ENCODE peak calls at places on chromosomes 11 and 22, in six cellular contexts. E, J, D, V, K and G are unnamed samples.
A peak's percentile ranks its signal among the peaks of the same experiment; 100 is the strongest.

GRCh38 chr22:35629406-35630234 is 12.5 kb upstream of the MB start:
- DNase-seq in K (no peak), V (peak; percentile 48), D (no peak), J (peak; percentile 75), E (peak; percentile 93), G (peak; percentile 64)

GRCh38 chr22:43253839-43254238 is 66.9 kb upstream of the TTLL12 start:
- DNase-seq in J (no peak), V (no peak), K (no peak), D (no peak), E (no peak), G (no peak)

GRCh38 chr11:77747381-77747969 is 73.0 kb downstream of the RSF1 start:
- DNase-seq in K (no peak), J (no peak), V (no peak), D (no peak), E (no peak), G (no peak)

GRCh38 chr11:8768625-8769333 is 86.2 kb downstream of the RPL27A start:
- DNase-seq in E (peak; percentile 59), D (peak; percentile 62), V (peak; percentile 63), K (no peak), J (no peak), G (no peak)

GRCh38 chr11:78217650-78218541 is 29.2 kb downstream of the USP35 start:
- DNase-seq in D (no peak), J (no peak), V (no peak), E (peak; percentile 77), K (no peak), G (no peak)

GRCh38 chr11:47533690-47534135 is 19.2 kb downstream of the CELF1 start:
- DNase-seq in E (no peak), V (no peak), K (no peak), J (no peak), D (no peak), G (no peak)

GRCh38 chr22:27461470-27461869 is 340.1 kb downstream of the MN1 start:
- DNase-seq in E (no peak), V (no peak), K (no peak), J (no peak), D (no peak), G (no peak)

GRCh38 chr22:47193606-47194316 is 431.3 kb downstream of the TBC1D22A start:
- DNase-seq in K (peak; percentile 15), V (no peak), E (peak; percentile 79), J (no peak), D (no peak), G (no peak)

GRCh38 chr11:75424396-75424795 is 8.6 kb downstream of the KLHL35 start:
- DNase-seq in D (no peak), K (no peak), J (no peak), E (no peak), V (no peak), G (no peak)

GRCh38 chr22:31609716-31610115 is 52.3 kb downstream of the PISD start:
- DNase-seq in D (no peak), K (peak; percentile 9), E (no peak), V (no peak), J (no peak), G (no peak)

GRCh38 chr11:26201411-26201810 is 130.5 kb upstream of the ANO3 start:
- DNase-seq in D (no peak), J (no peak), K (no peak), E (no peak), V (no peak), G (no peak)

GRCh38 chr22:38193580-38193979 is 8.2 kb upstream of the MAFF start:
- DNase-seq in D (peak; percentile 46), K (no peak), J (no peak), E (no peak), V (peak; percentile 38), G (no peak)

GRCh38 chr22:43471606-43472135 is 59.9 kb downstream of the MPPED1 start:
- DNase-seq in K (no peak), E (no peak), D (no peak), J (no peak), V (no peak), G (no peak)

GRCh38 chr22:30150212-30150611 is 69.9 kb downstream of the HORMAD2 start:
- DNase-seq in V (no peak), K (no peak), J (no peak), D (no peak), E (no peak), G (no peak)

GRCh38 chr11:16989554-16989953 is 24.7 kb downstream of the PLEKHA7 start:
- DNase-seq in K (no peak), D (no peak), E (no peak), V (no peak), J (no peak), G (no peak)

GRCh38 chr22:44944891-44945600 is 64.8 kb downstream of the PHF21B start:
- DNase-seq in K (no peak), D (no peak), E (no peak), J (no peak), V (no peak), G (no peak)

GRCh38 chr11:59154585-59154984 is 11.9 kb downstream of the FAM111A start:
- DNase-seq in J (no peak), V (no peak), K (no peak), D (no peak), E (no peak), G (no peak)

GRCh38 chr22:27554841-27555456 is 246.6 kb downstream of the MN1 start:
- DNase-seq in E (no peak), K (no peak), J (no peak), D (no peak), V (no peak), G (no peak)

GRCh38 chr11:121090145-121090721 is 10.8 kb upstream of the TECTA start:
- DNase-seq in J (no peak), E (no peak), D (no peak), V (no peak), K (no peak), G (no peak)

GRCh38 chr11:57499413-57499982 is 16.0 kb downstream of the SLC43A1 start:
- DNase-seq in V (peak; percentile 98), E (peak; percentile 99), J (peak; percentile 83), K (peak; percentile 70), D (peak; percentile 98), G (peak; percentile 90)

GRCh38 chr11:100827934-100828661 is 141.0 kb downstream of the ARHGAP42 start:
- DNase-seq in J (no peak), V (peak; percentile 12), E (no peak), K (no peak), D (no peak), G (peak; percentile 5)

DNA sequence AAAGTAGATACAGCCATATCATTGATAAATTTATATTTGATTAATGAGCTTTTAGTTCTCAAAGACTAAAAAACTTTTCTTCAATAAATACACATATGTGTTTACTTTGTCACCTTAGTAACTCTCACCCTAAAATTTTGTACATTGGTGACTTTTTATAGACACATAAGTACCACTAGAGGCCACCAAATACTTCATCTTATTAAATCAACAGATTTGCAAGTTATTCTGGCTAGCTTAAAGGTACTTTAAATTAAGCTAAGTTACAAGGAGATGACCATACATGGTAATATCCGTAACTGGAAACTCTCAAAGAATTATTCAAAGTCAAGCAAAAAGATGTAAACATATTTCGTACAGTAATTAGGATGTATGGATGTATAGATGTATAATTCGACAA is 112.2 kb downstream of the SBF2 start:
- DNase-seq in D (no peak), V (no peak), J (peak; percentile 27), K (no peak), E (no peak), G (peak; percentile 6)
- TF ChIP-seq CTCF in D (peak; percentile 42), V (peak; percentile 31), J (no peak), K (no peak), E (no peak), G (no peak)

DNA sequence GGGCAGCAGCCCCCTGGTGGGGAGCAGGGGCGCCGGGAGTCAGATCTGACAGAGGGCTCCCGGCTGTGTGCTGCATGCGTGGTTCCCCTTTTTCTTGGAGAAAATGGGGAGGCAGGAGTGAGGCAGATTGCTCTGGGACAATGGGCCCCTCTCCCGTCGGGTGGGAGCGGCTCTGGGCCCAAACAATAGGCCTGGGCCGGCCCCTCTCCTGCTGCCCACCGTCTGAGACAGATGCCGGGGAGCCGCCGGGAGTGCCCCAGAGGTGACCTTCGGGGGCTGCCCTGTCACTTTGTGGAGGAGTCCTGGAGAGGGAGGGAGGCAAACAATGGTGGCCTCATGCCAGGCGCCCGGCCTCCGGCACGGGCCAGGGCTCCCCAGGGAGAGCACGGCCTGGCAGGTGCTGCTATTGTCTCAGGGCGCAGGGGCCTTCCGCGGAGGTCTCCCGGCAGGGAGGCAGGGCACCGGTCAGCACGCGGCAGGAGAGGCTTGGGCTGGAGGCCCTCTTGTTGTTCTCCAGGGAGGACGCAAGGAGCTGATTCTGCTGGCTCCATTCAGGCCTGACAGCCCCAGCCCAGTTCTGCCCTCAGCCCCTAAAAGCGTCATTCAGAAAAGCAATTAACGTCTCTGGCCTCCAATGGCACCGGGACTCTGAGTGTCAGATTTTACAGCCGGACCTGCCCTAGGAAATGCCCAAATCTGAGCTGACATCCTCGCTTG is 44.8 kb downstream of the SMIM38 start:
- DNase-seq in K (peak; percentile 9), D (peak; percentile 48), J (no peak), V (peak; percentile 35), E (peak; percentile 53), G (no peak)
- TF ChIP-seq CTCF in K (no peak), D (no peak), J (no peak), V (no peak), E (no peak), G (no peak)

GRCh38 chr11:124783002-124783401 is 17.2 kb downstream of the MSANTD2 start:
- DNase-seq in V (no peak), J (no peak), K (no peak), D (no peak), E (no peak), G (no peak)

GRCh38 chr11:124776865-124777645 is 15.0 kb upstream of the ESAM start:
- DNase-seq in E (no peak), K (no peak), V (no peak), D (no peak), J (no peak), G (no peak)

GRCh38 chr11:124779568-124779967 is 17.5 kb upstream of the ESAM start:
- DNase-seq in K (no peak), V (no peak), D (no peak), J (no peak), E (no peak), G (no peak)

GRCh38 chr11:124784051-124784450 is 16.2 kb downstream of the MSANTD2 start:
- DNase-seq in J (no peak), V (no peak), D (no peak), E (no peak), K (no peak), G (no peak)

DNA sequence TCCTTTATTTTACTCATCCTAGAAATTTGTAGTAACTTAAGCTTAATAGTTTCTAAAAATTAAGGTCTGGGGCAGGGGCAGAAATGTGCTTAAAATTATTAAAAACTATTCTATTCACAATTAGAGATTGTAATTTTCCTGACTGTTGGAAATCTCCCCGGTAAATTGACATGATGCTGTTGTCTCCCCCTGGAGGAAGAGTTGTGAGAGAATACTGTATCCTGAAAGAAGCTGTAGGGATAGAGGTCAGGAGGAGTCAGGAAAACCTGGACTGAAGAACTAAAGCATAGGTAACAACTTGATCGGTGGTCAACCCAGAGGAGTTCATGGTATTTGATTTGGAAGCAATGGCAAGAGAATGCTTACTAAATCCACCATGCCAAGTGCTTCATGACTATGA is 16.2 kb upstream of the ESAM start:
- DNase-seq in V (no peak), D (no peak), K (no peak), E (no peak), J (no peak), G (no peak)
- TF ChIP-seq CTCF in V (no peak), D (peak; percentile 20), K (no peak), E (no peak), J (no peak), G (no peak)

DNA sequence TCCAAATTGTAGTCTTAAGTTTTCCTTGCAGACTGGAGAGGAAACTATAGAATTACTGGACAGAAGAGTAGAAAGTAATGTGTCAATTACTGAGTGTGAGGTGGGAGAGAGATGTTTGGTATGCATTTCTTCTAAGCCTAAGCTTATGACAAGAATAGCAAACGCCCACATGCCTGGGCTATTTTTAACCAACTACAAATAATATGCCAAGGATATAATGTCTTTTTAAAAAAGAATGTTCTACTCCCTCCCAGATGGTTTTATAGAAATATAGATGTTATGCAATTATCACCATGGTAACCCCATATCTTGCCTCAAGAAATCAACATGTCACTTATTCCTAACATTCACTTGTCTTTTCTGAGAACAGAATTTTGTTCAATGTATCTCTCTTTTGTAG is 996.7 kb upstream of the CHORDC1 start:
- DNase-seq in E (no peak), V (no peak), J (no peak), K (no peak), D (no peak), G (no peak)
- TF ChIP-seq CTCF in E (no peak), V (no peak), J (no peak), K (no peak), D (no peak), G (no peak)